ENCODE peak calls at places on chromosomes 5 and 9, in eight cellular contexts. A is GM06990; P is stimulated activated CD8-positive, alpha-beta memory T cell treated with anti-CD3 and anti-CD28 coated beads, Interleukin-4, amount 100 ng/mL, for 24 hours; I is NB4; R is NCI-H2081 treated with DMSO at 0.1 percent for 48 hours; K is GM04503; J is NCI-H774; E is activated CD4-positive, alpha-beta T cell treated with anti-CD3 and anti-CD28 coated beads, Interleukin-2, amount 50 U/mL, for 48 hours. S is an unnamed sample.
A peak's percentile ranks its signal among the peaks of the same experiment; 100 is the strongest.

GRCh38 chr5:2376486-2376885 is 375.0 kb downstream of the IRX2 start:
- DNase-seq in A (no peak), P (no peak), I (no peak), R (no peak), K (no peak), J (no peak), E (no peak), S (no peak)

GRCh38 chr9:112764837-112765236 is 14.3 kb downstream of the SNX30 start:
- DNase-seq in A (no peak), P (no peak), I (no peak), R (no peak), K (no peak), J (no peak), E (no peak), S (no peak)

GRCh38 chr5:125786021-125786420 is 637.2 kb upstream of the GRAMD2B start:
- DNase-seq in A (no peak), P (no peak), I (no peak), R (no peak), K (no peak), J (no peak), E (no peak), S (no peak)

GRCh38 chr9:135823036-135823435 is 84.3 kb downstream of the CAMSAP1 start:
- DNase-seq in A (no peak), P (no peak), I (no peak), R (no peak), K (no peak), J (no peak), E (no peak), S (no peak)

GRCh38 chr5:146967646-146968045 is 89.1 kb upstream of the PPP2R2B start:
- DNase-seq in A (no peak), P (no peak), I (no peak), R (no peak), K (no peak), J (no peak), E (no peak), S (no peak)

GRCh38 chr9:22170162-22170932 is 161.2 kb upstream of the CDKN2B start:
- DNase-seq in A (no peak), P (no peak), I (no peak), R (no peak), K (peak; percentile 54), J (no peak), E (no peak), S (no peak)

GRCh38 chr5:93964421-93964820 is 223.0 kb upstream of the POU5F2 start:
- DNase-seq in A (no peak), P (no peak), I (no peak), R (no peak), K (no peak), J (no peak), E (no peak), S (no peak)

GRCh38 chr9:34403554-34404380 is 27.1 kb upstream of the MYORG start:
- DNase-seq in A (no peak), P (peak; percentile 19), I (peak; percentile 71), R (peak; percentile 28), K (peak; percentile 17), J (peak; percentile 23), E (peak; percentile 63), S (peak; percentile 63)

GRCh38 chr5:78757269-78758053 is 108.9 kb upstream of the LHFPL2 start:
- DNase-seq in A (peak; percentile 59), P (no peak), I (peak; percentile 54), R (no peak), K (peak; percentile 62), J (no peak), E (no peak), S (no peak)